ENCODE peak calls at places on chromosomes 4 and X, in seven cellular contexts. One of them, this sample, is unnamed.

GRCh38 chrX:77814210-77814609 is 28.2 kb upstream of the ATRX start:
- DNase-seq in GM23248: no peak
- DNase-seq in brain microvascular endothelial cell: no peak
- DNase-seq in psoas muscle: no peak
- DNase-seq in mesenchymal stem cell: no peak
- DNase-seq in astrocyte: no peak
- DNase-seq in neural progenitor cell: no peak
- DNase-seq in this sample: no peak

GRCh38 chrX:43706786-43707185 is 50.7 kb downstream of the MAOA start:
- DNase-seq in psoas muscle: no peak
- DNase-seq in astrocyte: no peak
- DNase-seq in neural progenitor cell: no peak
- DNase-seq in GM23248: peak; percentile 2
- DNase-seq in mesenchymal stem cell: no peak
- DNase-seq in brain microvascular endothelial cell: no peak
- DNase-seq in this sample: peak; percentile 71

GRCh38 chrX:9373789-9374188 is 91.1 kb upstream of the TBL1X start:
- DNase-seq in astrocyte: no peak
- DNase-seq in mesenchymal stem cell: no peak
- DNase-seq in brain microvascular endothelial cell: no peak
- DNase-seq in neural progenitor cell: no peak
- DNase-seq in psoas muscle: no peak
- DNase-seq in GM23248: no peak
- DNase-seq in this sample: no peak

GRCh38 chr4:124409044-124409443 is 303.5 kb downstream of the ANKRD50 start:
- DNase-seq in neural progenitor cell: no peak
- DNase-seq in GM23248: peak; percentile 64
- DNase-seq in astrocyte: peak; percentile 63
- DNase-seq in psoas muscle: no peak
- DNase-seq in mesenchymal stem cell: no peak
- DNase-seq in brain microvascular endothelial cell: peak; percentile 35
- DNase-seq in this sample: peak; percentile 73

GRCh38 chr4:73974352-73974751 is 7.5 kb downstream of the PF4 start:
- DNase-seq in mesenchymal stem cell: no peak
- DNase-seq in brain microvascular endothelial cell: no peak
- DNase-seq in astrocyte: no peak
- DNase-seq in psoas muscle: no peak
- DNase-seq in neural progenitor cell: no peak
- DNase-seq in GM23248: no peak
- DNase-seq in this sample: no peak

GRCh38 chrX:51336584-51336983 is 4.0 kb downstream of the NUDT10 start:
- DNase-seq in neural progenitor cell: peak; percentile 71
- DNase-seq in psoas muscle: no peak
- DNase-seq in astrocyte: peak; percentile 27
- DNase-seq in GM23248: peak; percentile 62
- DNase-seq in mesenchymal stem cell: peak; percentile 22
- DNase-seq in brain microvascular endothelial cell: peak; percentile 44
- DNase-seq in this sample: peak; percentile 58

GRCh38 chr4:72860766-72861165 is 208.8 kb downstream of the COX18 start:
- DNase-seq in brain microvascular endothelial cell: peak; percentile 16
- DNase-seq in GM23248: no peak
- DNase-seq in mesenchymal stem cell: peak; percentile 3
- DNase-seq in astrocyte: no peak
- DNase-seq in psoas muscle: no peak
- DNase-seq in neural progenitor cell: no peak
- DNase-seq in this sample: peak; percentile 22

GRCh38 chrX:39427492-39428289 is 626.4 kb downstream of the MID1IP1 start:
- DNase-seq in brain microvascular endothelial cell: peak; percentile 9
- DNase-seq in mesenchymal stem cell: peak; percentile 74
- DNase-seq in neural progenitor cell: no peak
- DNase-seq in GM23248: peak; percentile 58
- DNase-seq in astrocyte: peak; percentile 36
- DNase-seq in psoas muscle: no peak
- DNase-seq in this sample: peak; percentile 36

GRCh38 chr4:102390438-102390837 is 45.2 kb upstream of the SLC39A8 start:
- DNase-seq in psoas muscle: no peak
- DNase-seq in brain microvascular endothelial cell: peak; percentile 1
- DNase-seq in astrocyte: peak; percentile 74
- DNase-seq in mesenchymal stem cell: peak; percentile 22
- DNase-seq in GM23248: peak; percentile 70
- DNase-seq in neural progenitor cell: no peak
- DNase-seq in this sample: peak; percentile 79

GRCh38 chr4:123229326-123229725 is 167.3 kb upstream of the SPRY1 start:
- DNase-seq in GM23248: no peak
- DNase-seq in psoas muscle: no peak
- DNase-seq in brain microvascular endothelial cell: no peak
- DNase-seq in astrocyte: peak; percentile 6
- DNase-seq in neural progenitor cell: no peak
- DNase-seq in mesenchymal stem cell: no peak
- DNase-seq in this sample: no peak

GRCh38 chr4:106063009-106063408 is 167.7 kb downstream of the NPNT start:
- DNase-seq in neural progenitor cell: no peak
- DNase-seq in psoas muscle: no peak
- DNase-seq in astrocyte: peak; percentile 72
- DNase-seq in GM23248: peak; percentile 7
- DNase-seq in brain microvascular endothelial cell: no peak
- DNase-seq in mesenchymal stem cell: no peak
- DNase-seq in this sample: no peak

GRCh38 chr4:183553601-183554345 is 48.9 kb downstream of the ING2 start:
- DNase-seq in neural progenitor cell: no peak
- DNase-seq in psoas muscle: no peak
- DNase-seq in astrocyte: no peak
- DNase-seq in GM23248: no peak
- DNase-seq in brain microvascular endothelial cell: no peak
- DNase-seq in mesenchymal stem cell: no peak
- DNase-seq in this sample: no peak

GRCh38 chrX:54865208-54865607 is 55.4 kb upstream of the TRO start:
- DNase-seq in astrocyte: no peak
- DNase-seq in neural progenitor cell: no peak
- DNase-seq in GM23248: no peak
- DNase-seq in brain microvascular endothelial cell: no peak
- DNase-seq in mesenchymal stem cell: no peak
- DNase-seq in psoas muscle: no peak
- DNase-seq in this sample: no peak

GRCh38 chr4:139840773-139841172 is 175.2 kb downstream of the MGST2 start:
- DNase-seq in psoas muscle: no peak
- DNase-seq in mesenchymal stem cell: no peak
- DNase-seq in astrocyte: no peak
- DNase-seq in GM23248: no peak
- DNase-seq in brain microvascular endothelial cell: no peak
- DNase-seq in neural progenitor cell: no peak
- DNase-seq in this sample: no peak

GRCh38 chr4:47705326-47705981 is 132.4 kb downstream of the CORIN start:
- DNase-seq in GM23248: peak; percentile 52
- DNase-seq in psoas muscle: no peak
- DNase-seq in neural progenitor cell: peak; percentile 42
- DNase-seq in astrocyte: no peak
- DNase-seq in brain microvascular endothelial cell: no peak
- DNase-seq in mesenchymal stem cell: peak; percentile 22
- DNase-seq in this sample: peak; percentile 15

GRCh38 chr4:148790691-148791090 is 348.5 kb upstream of the NR3C2 start:
- DNase-seq in mesenchymal stem cell: no peak
- DNase-seq in astrocyte: peak; percentile 90
- DNase-seq in brain microvascular endothelial cell: no peak
- DNase-seq in GM23248: no peak
- DNase-seq in neural progenitor cell: no peak
- DNase-seq in psoas muscle: no peak
- DNase-seq in this sample: peak; percentile 49

GRCh38 chr4:28373601-28374000 is 1513.0 kb downstream of the STIM2 start:
- DNase-seq in neural progenitor cell: no peak
- DNase-seq in GM23248: peak; percentile 77
- DNase-seq in astrocyte: peak; percentile 22
- DNase-seq in mesenchymal stem cell: no peak
- DNase-seq in brain microvascular endothelial cell: peak; percentile 15
- DNase-seq in psoas muscle: no peak
- DNase-seq in this sample: peak; percentile 42

GRCh38 chr4:28369504-28369903 is 1508.9 kb downstream of the STIM2 start:
- DNase-seq in psoas muscle: no peak
- DNase-seq in GM23248: peak; percentile 53
- DNase-seq in astrocyte: no peak
- DNase-seq in brain microvascular endothelial cell: no peak
- DNase-seq in neural progenitor cell: no peak
- DNase-seq in mesenchymal stem cell: no peak
- DNase-seq in this sample: peak; percentile 13
- H3K27ac ChIP-seq in psoas muscle: no peak overlapping the region
- H3K27ac ChIP-seq in GM23248: peak overlapping the region; percentile 60
- H3K27ac ChIP-seq in astrocyte: no peak overlapping the region
- H3K27ac ChIP-seq in brain microvascular endothelial cell: peak overlapping the region; percentile 21
- H3K27ac ChIP-seq in neural progenitor cell: no peak overlapping the region
- H3K27ac ChIP-seq in mesenchymal stem cell: no peak overlapping the region
- H3K27ac ChIP-seq in this sample: no peak overlapping the region

GRCh38 chr4:26907731-26908599 is 47.3 kb downstream of the STIM2 start:
- DNase-seq in mesenchymal stem cell: no peak
- DNase-seq in psoas muscle: no peak
- DNase-seq in GM23248: peak; percentile 11
- DNase-seq in brain microvascular endothelial cell: no peak
- DNase-seq in neural progenitor cell: no peak
- DNase-seq in astrocyte: no peak
- DNase-seq in this sample: no peak
- H3K27ac ChIP-seq in mesenchymal stem cell: no peak overlapping the region
- H3K27ac ChIP-seq in psoas muscle: no peak overlapping the region
- H3K27ac ChIP-seq in GM23248: no peak overlapping the region
- H3K27ac ChIP-seq in brain microvascular endothelial cell: no peak overlapping the region
- H3K27ac ChIP-seq in neural progenitor cell: no peak overlapping the region
- H3K27ac ChIP-seq in astrocyte: no peak overlapping the region
- H3K27ac ChIP-seq in this sample: no peak overlapping the region

GRCh38 chr4:8341691-8342090 is 72.1 kb downstream of the HTRA3 start:
- DNase-seq in GM23248: no peak
- DNase-seq in psoas muscle: peak; percentile 87
- DNase-seq in mesenchymal stem cell: no peak
- DNase-seq in neural progenitor cell: no peak
- DNase-seq in astrocyte: no peak
- DNase-seq in brain microvascular endothelial cell: no peak
- DNase-seq in this sample: no peak
- H3K27ac ChIP-seq in GM23248: no peak overlapping the region
- H3K27ac ChIP-seq in psoas muscle: peak overlapping the region; percentile 56
- H3K27ac ChIP-seq in mesenchymal stem cell: no peak overlapping the region
- H3K27ac ChIP-seq in neural progenitor cell: no peak overlapping the region
- H3K27ac ChIP-seq in astrocyte: no peak overlapping the region
- H3K27ac ChIP-seq in brain microvascular endothelial cell: no peak overlapping the region
- H3K27ac ChIP-seq in this sample: no peak overlapping the region

DNA sequence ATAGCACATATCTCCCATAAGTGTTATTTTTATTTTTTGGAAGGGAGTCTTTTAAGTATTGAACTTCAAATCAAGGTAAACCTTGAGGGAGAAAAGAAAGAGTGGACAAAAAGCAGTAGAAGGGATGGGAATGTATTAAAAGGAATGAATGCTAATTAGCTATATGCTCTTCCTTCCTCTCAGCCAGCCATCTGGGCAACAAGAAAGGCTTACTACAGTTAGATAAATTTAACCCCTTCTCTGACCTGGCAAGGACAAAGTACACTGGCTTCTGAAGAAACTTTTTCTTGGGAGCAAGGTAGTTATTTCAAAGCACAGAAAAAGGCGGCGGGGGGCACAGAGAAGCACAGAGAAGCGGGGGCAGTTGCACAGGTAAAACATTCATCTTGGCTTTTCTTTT is 54.6 kb downstream of the GAB1 start:
- DNase-seq in neural progenitor cell: peak; percentile 23
- DNase-seq in astrocyte: no peak
- DNase-seq in brain microvascular endothelial cell: no peak
- DNase-seq in GM23248: no peak
- DNase-seq in mesenchymal stem cell: no peak
- DNase-seq in psoas muscle: no peak
- DNase-seq in this sample: no peak
- H3K27ac ChIP-seq in neural progenitor cell: no peak overlapping the region
- H3K27ac ChIP-seq in astrocyte: no peak overlapping the region
- H3K27ac ChIP-seq in brain microvascular endothelial cell: no peak overlapping the region
- H3K27ac ChIP-seq in GM23248: no peak overlapping the region
- H3K27ac ChIP-seq in mesenchymal stem cell: no peak overlapping the region
- H3K27ac ChIP-seq in psoas muscle: peak overlapping the region; percentile 71
- H3K27ac ChIP-seq in this sample: no peak overlapping the region

DNA sequence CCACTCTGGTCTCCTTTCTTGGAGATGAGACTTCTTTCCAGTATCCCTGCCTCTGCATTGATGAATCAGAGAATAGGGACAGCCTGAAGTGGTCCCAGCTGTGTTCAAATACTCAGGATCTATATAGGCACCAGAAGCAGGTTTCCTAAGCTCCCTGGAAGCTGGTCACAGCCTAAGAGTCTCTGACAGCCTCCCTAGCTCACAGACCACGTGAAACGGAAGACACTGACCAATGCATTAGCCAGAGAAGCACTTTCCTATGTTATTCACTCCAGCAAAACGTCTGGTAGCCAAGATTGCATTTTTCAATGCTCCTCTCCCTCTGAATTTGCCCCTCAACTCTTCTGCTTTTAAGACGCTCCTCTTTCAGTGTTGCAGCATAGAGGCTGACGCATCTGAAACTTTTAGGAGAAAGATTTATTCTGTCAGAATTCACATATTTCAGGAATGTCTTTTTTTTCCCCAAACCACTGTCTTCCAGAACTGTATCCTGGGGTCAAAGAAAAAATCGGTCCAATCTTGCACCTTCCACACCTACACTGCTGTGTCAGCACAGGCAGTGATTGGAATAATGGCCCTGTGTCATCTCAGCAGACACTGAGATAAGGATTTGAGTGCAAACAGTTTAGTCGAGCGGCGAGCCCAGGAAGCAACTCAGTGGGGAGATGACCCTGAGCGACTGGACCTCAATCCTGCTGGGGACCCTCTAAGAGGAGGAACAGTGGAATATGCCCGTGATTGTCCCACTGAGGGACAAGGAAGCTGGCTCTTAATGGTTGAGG is 109.4 kb downstream of the SMIM20 start:
- DNase-seq in brain microvascular endothelial cell: no peak
- DNase-seq in psoas muscle: no peak
- DNase-seq in GM23248: peak; percentile 81
- DNase-seq in mesenchymal stem cell: peak; percentile 63
- DNase-seq in astrocyte: peak; percentile 35
- DNase-seq in neural progenitor cell: no peak
- DNase-seq in this sample: no peak
- H3K27ac ChIP-seq in brain microvascular endothelial cell: no peak overlapping the region
- H3K27ac ChIP-seq in psoas muscle: no peak overlapping the region
- H3K27ac ChIP-seq in GM23248: peak overlapping the region; percentile 78
- H3K27ac ChIP-seq in mesenchymal stem cell: no peak overlapping the region
- H3K27ac ChIP-seq in astrocyte: no peak overlapping the region
- H3K27ac ChIP-seq in neural progenitor cell: no peak overlapping the region
- H3K27ac ChIP-seq in this sample: peak overlapping the region; percentile 45

GRCh38 chrX:67545772-67546495 is 2.1 kb downstream of the AR start:
- DNase-seq in astrocyte: no peak
- DNase-seq in brain microvascular endothelial cell: no peak
- DNase-seq in mesenchymal stem cell: peak; percentile 51
- DNase-seq in neural progenitor cell: peak; percentile 49
- DNase-seq in psoas muscle: peak; percentile 65
- DNase-seq in GM23248: peak; percentile 62
- DNase-seq in this sample: peak; percentile 15
- H3K27ac ChIP-seq in astrocyte: no peak overlapping the region
- H3K27ac ChIP-seq in brain microvascular endothelial cell: no peak overlapping the region
- H3K27ac ChIP-seq in mesenchymal stem cell: no peak overlapping the region
- H3K27ac ChIP-seq in neural progenitor cell: no peak overlapping the region
- H3K27ac ChIP-seq in psoas muscle: peak overlapping the region; percentile 21
- H3K27ac ChIP-seq in GM23248: no peak overlapping the region
- H3K27ac ChIP-seq in this sample: peak overlapping the region; percentile 39

This sample was measured in fibroblast of lung.